ENCODE peak calls at places on chromosomes 11 and 22, in four cellular contexts. S is HepG2, X is K562, T is H1. J is an unnamed sample.
A peak's percentile ranks its signal among the peaks of the same experiment; 100 is the strongest.

GRCh38 chr11:111135101-111135500 is 110.4 kb upstream of the POU2AF2 start:
- DNase-seq in S (no peak), X (no peak), T (no peak), J (no peak)

GRCh38 chr11:65853249-65853979 is 4.6 kb downstream of the CFL1 start:
- DNase-seq in S (no peak), X (no peak), T (no peak), J (no peak)

GRCh38 chr11:94308024-94308423 is 3.6 kb downstream of the IZUMO1R start:
- DNase-seq in S (no peak), X (no peak), T (no peak), J (no peak)

GRCh38 chr11:70140859-70141489 is 62.1 kb upstream of the FADD start:
- DNase-seq in S (no peak), X (no peak), T (no peak), J (no peak)

GRCh38 chr11:113404859-113405430 is 17.4 kb downstream of the ANKK1 start:
- DNase-seq in S (no peak), X (no peak), T (no peak), J (no peak)

GRCh38 chr11:45568031-45568430 is 97.4 kb downstream of the CHST1 start:
- DNase-seq in S (no peak), X (no peak), T (no peak), J (no peak)

GRCh38 chr22:32830473-32830872 is 29.0 kb downstream of the TIMP3 start:
- DNase-seq in S (no peak), X (no peak), T (no peak), J (no peak)

GRCh38 chr11:34114471-34114870 is 9.0 kb downstream of the NAT10 start:
- DNase-seq in S (no peak), X (no peak), T (no peak), J (no peak)

GRCh38 chr11:96254854-96255253 is 88.1 kb downstream of the MAML2 start:
- DNase-seq in S (no peak), X (no peak), T (no peak), J (no peak)

GRCh38 chr11:69819541-69820070 is 390 bp upstream of the FGF3 start:
- DNase-seq in S (no peak), X (no peak), T (no peak), J (no peak)

GRCh38 chr11:38274031-38274430 is 1676.0 kb upstream of the RAG2 start:
- DNase-seq in S (no peak), X (no peak), T (no peak), J (no peak)

DNA sequence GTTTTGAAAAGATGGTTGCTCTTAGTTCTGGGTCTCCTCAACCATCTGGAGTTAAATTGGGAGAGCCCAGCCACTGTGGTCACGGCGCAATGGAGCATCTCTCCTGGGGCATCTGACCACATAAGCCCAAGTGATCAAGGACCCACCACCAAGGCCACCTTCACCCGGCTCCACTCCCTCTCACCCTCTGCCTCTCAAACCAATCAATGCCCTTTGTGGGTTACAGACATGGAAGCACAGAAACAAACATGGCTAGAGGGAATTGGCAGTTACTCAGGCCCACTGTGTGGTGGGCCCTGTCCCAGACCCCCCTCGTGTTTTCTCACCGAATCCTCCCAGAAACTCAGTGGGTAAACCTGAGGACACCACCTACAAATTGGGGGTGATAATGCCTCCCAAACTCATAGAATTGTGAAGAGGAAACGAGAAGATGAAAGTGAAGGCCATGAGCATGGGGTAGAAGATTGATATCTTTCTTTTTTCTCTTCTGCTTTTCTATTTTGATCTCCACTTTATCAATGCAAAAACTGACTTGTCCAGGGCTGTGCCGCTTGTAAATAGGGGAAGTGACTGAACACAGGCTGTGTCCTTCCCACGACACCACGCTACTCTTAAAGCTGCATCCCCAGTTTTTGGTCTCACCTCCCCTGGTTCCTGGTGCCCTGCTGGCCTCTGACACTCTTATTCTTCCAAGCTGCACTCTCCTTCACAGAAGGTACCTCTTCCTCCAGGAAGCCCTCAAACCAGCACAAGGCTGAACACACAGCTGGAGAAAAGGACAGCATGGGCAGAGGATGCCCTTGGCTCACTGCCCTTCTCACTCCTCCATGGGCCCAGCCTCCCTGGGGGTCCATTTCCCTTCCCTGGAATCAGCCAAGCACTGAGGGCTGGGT is 52.0 kb downstream of the IRAG1 start:
- DNase-seq in S (no peak), X (no peak), T (no peak), J (no peak)
- TF ChIP-seq FOSL1 in S (no peak), X (no peak), T (no peak), J (no peak)

GRCh38 chr11:128550261-128550821 is 37.0 kb downstream of the ETS1 start:
- DNase-seq in S (no peak), X (no peak), T (no peak), J (no peak)
- H3K4me2 ChIP-seq in S (no peak overlapping the region), X (no peak overlapping the region), T (peak overlapping the region; percentile 4), J (no peak overlapping the region)

GRCh38 chr22:27668828-27669797 is 132.4 kb downstream of the MN1 start:
- DNase-seq in S (peak; percentile 91), X (peak; percentile 78), T (no peak), J (peak; percentile 58)
- TF ChIP-seq FOSL1 in S (peak; percentile 32), X (peak; percentile 64), T (no peak), J (peak; percentile 15)

GRCh38 chr11:16185042-16185441 is 171.3 kb downstream of the SOX6 start:
- DNase-seq in S (no peak), X (no peak), T (no peak), J (no peak)
- H3K4me2 ChIP-seq in S (peak overlapping the region; percentile 50), X (no peak overlapping the region), T (no peak overlapping the region), J (no peak overlapping the region)

GRCh38 chr22:36356708-36357694 is 30.8 kb downstream of the MYH9 start:
- DNase-seq in S (no peak), X (no peak), T (no peak), J (no peak)

GRCh38 chr22:36358533-36359171 is 29.1 kb downstream of the MYH9 start:
- DNase-seq in S (no peak), X (no peak), T (no peak), J (no peak)

GRCh38 chr22:36352775-36353507 is 34.8 kb downstream of the MYH9 start:
- DNase-seq in S (peak; percentile 92), X (no peak), T (no peak), J (no peak)

GRCh38 chr22:36355362-36355761 is 32.4 kb downstream of the MYH9 start:
- DNase-seq in S (no peak), X (no peak), T (no peak), J (no peak)

GRCh38 chr22:36355894-36356293 is 31.9 kb downstream of the MYH9 start:
- DNase-seq in S (no peak), X (no peak), T (no peak), J (no peak)
- TF ChIP-seq FOSL1 in S (no peak), X (no peak), T (no peak), J (no peak)

GRCh38 chr11:1280116-1281035 is 29.1 kb downstream of the TOLLIP start:
- DNase-seq in S (no peak), X (no peak), T (no peak), J (no peak)
- H3K4me2 ChIP-seq in S (no peak overlapping the region), X (no peak overlapping the region), T (no peak overlapping the region), J (no peak overlapping the region)

J was measured in HCT116.